ENCODE peak calls at places on chromosomes 11 and 22, in eight cellular contexts. H is AG08395; M is NCI-H1436; Y is SHP77; R is nephron progenitor cell; A is NCI-H1694 treated with DMSO at 0.1 percent for 48 hours; D is activated CD4-positive, alpha-beta T cell treated with anti-CD3 and anti-CD28 coated beads, Interleukin-2, amount 50 U/mL, for 4 hours; T is endothelial cell. I is an unnamed sample.

GRCh38 chr11:8283510-8284272 is 20.0 kb upstream of the LMO1 start:
- DNase-seq in H (no peak), M (peak), Y (peak), R (peak), A (peak), D (no peak), T (no peak), I (no peak)

GRCh38 chr11:73414977-73415492 is 38.8 kb downstream of the RELT start:
- DNase-seq in H (peak), M (no peak), Y (no peak), R (no peak), A (no peak), D (no peak), T (no peak), I (peak)

GRCh38 chr11:44248109-44248508 is 61.8 kb downstream of the ALX4 start:
- DNase-seq in H (no peak), M (no peak), Y (no peak), R (no peak), A (no peak), D (no peak), T (no peak), I (no peak)

GRCh38 chr11:61632096-61632495 is 48.1 kb upstream of the DAGLA start:
- DNase-seq in H (no peak), M (peak), Y (no peak), R (peak), A (peak), D (no peak), T (no peak), I (no peak)

GRCh38 chr11:113316251-113316650 is 1.9 kb downstream of the TTC12 start:
- DNase-seq in H (no peak), M (no peak), Y (no peak), R (no peak), A (no peak), D (no peak), T (no peak), I (no peak)

GRCh38 chr11:14409891-14410290 is 50.9 kb upstream of the RRAS2 start:
- DNase-seq in H (no peak), M (no peak), Y (no peak), R (no peak), A (no peak), D (no peak), T (no peak), I (no peak)

GRCh38 chr22:17726561-17727243 is 47.6 kb downstream of the BID start:
- DNase-seq in H (peak), M (no peak), Y (no peak), R (no peak), A (no peak), D (no peak), T (no peak), I (peak)

GRCh38 chr11:8566613-8567210 is 27.3 kb downstream of the STK33 start:
- DNase-seq in H (peak), M (peak), Y (no peak), R (peak), A (peak), D (no peak), T (no peak), I (peak)

GRCh38 chr11:130435671-130436070 is 7.3 kb upstream of the ADAMTS8 start:
- DNase-seq in H (peak), M (no peak), Y (no peak), R (no peak), A (peak), D (no peak), T (no peak), I (no peak)

GRCh38 chr11:72229925-72230763 is 5.6 kb downstream of the INPPL1 start:
- DNase-seq in H (no peak), M (no peak), Y (no peak), R (no peak), A (no peak), D (no peak), T (no peak), I (no peak)